ENCODE peak calls at places on chromosome 2, in seven cellular contexts. J is mucosa of descending colon, G is endothelial cell, D is sigmoid colon, R is GM13977, S is kidney, I is Caco-2. Z is an unnamed sample.

GRCh38 chr2:143717053-143717452 is 587.8 kb downstream of the ARHGAP15 start:
- DNase-seq in J (no peak), G (no peak), D (no peak), R (no peak), S (no peak), I (no peak), Z (no peak)

GRCh38 chr2:42040643-42041277 is 7.1 kb upstream of the PKDCC start:
- DNase-seq in J (no peak), G (no peak), D (no peak), R (no peak), S (no peak), I (no peak), Z (no peak)

GRCh38 chr2:95270541-95271081 is 3.6 kb upstream of the PROM2 start:
- DNase-seq in J (peak), G (no peak), D (no peak), R (no peak), S (peak), I (no peak), Z (no peak)

GRCh38 chr2:201126308-201127127 is 10.6 kb downstream of the CFLAR start:
- DNase-seq in J (no peak), G (no peak), D (no peak), R (no peak), S (no peak), I (peak), Z (no peak)

GRCh38 chr2:104118889-104119288 is 735.0 kb upstream of the POU3F3 start:
- DNase-seq in J (no peak), G (no peak), D (no peak), R (no peak), S (no peak), I (no peak), Z (no peak)

GRCh38 chr2:239223029-239223329 is 177.8 kb downstream of the HDAC4 start:
- DNase-seq in J (no peak), G (no peak), D (no peak), R (no peak), S (no peak), I (no peak), Z (no peak)

GRCh38 chr2:238130696-238131628 is 7.5 kb upstream of the KLHL30 start:
- DNase-seq in J (peak), G (no peak), D (no peak), R (no peak), S (peak), I (no peak), Z (no peak)

GRCh38 chr2:65835106-65835505 is 402.7 kb upstream of the SPRED2 start:
- DNase-seq in J (no peak), G (no peak), D (no peak), R (no peak), S (no peak), I (no peak), Z (no peak)

GRCh38 chr2:424306-425172 is 136.6 kb upstream of the ALKAL2 start:
- DNase-seq in J (no peak), G (no peak), D (no peak), R (no peak), S (no peak), I (no peak), Z (no peak)

GRCh38 chr2:73749314-73749713 is 12.2 kb upstream of the TPRKB start:
- DNase-seq in J (no peak), G (no peak), D (no peak), R (no peak), S (no peak), I (no peak), Z (no peak)

GRCh38 chr2:191593622-191594416 is 84.1 kb upstream of the NABP1 start:
- DNase-seq in J (no peak), G (no peak), D (no peak), R (no peak), S (no peak), I (no peak), Z (no peak)

GRCh38 chr2:226573158-226573557 is 226.5 kb downstream of the IRS1 start:
- DNase-seq in J (no peak), G (no peak), D (no peak), R (no peak), S (no peak), I (no peak), Z (no peak)

GRCh38 chr2:146412625-146413024 is 1432.2 kb upstream of the ACVR2A start:
- DNase-seq in J (no peak), G (no peak), D (no peak), R (no peak), S (no peak), I (peak), Z (no peak)

GRCh38 chr2:96951125-96951654 is 35.2 kb downstream of the FAM178B start:
- DNase-seq in J (peak), G (peak), D (peak), R (peak), S (peak), I (peak), Z (peak)

GRCh38 chr2:75503048-75503607 is 57.6 kb downstream of the EVA1A start:
- DNase-seq in J (no peak), G (peak), D (no peak), R (no peak), S (no peak), I (no peak), Z (no peak)

GRCh38 chr2:159613515-159614336 is 2.6 kb downstream of the BAZ2B start:
- DNase-seq in J (no peak), G (no peak), D (no peak), R (no peak), S (no peak), I (no peak), Z (no peak)

GRCh38 chr2:76867854-76868253 is 654.3 kb downstream of the LRRTM4 start:
- DNase-seq in J (no peak), G (peak), D (no peak), R (no peak), S (no peak), I (no peak), Z (no peak)

GRCh38 chr2:46179037-46179621 is 118.1 kb upstream of the EPAS1 start:
- DNase-seq in J (no peak), G (no peak), D (peak), R (peak), S (peak), I (no peak), Z (peak)

GRCh38 chr2:191617589-191617988 is 60.3 kb upstream of the NABP1 start:
- DNase-seq in J (no peak), G (no peak), D (no peak), R (peak), S (no peak), I (no peak), Z (no peak)

GRCh38 chr2:23327897-23328296 is 57.1 kb upstream of the KLHL29 start:
- DNase-seq in J (no peak), G (no peak), D (no peak), R (no peak), S (no peak), I (no peak), Z (no peak)

GRCh38 chr2:206457188-206457634 is 13.9 kb downstream of the ADAM23 start:
- DNase-seq in J (no peak), G (no peak), D (no peak), R (no peak), S (no peak), I (no peak), Z (no peak)

GRCh38 chr2:158179660-158180059 is 78.0 kb downstream of the UPP2 start:
- DNase-seq in J (no peak), G (no peak), D (no peak), R (no peak), S (no peak), I (no peak), Z (no peak)

GRCh38 chr2:204187513-204188088 is 251.0 kb downstream of the ICOS start:
- DNase-seq in J (no peak), G (no peak), D (no peak), R (no peak), S (no peak), I (peak), Z (no peak)

GRCh38 chr2:46845542-46846453 is 69.8 kb downstream of the MCFD2 start:
- DNase-seq in J (no peak), G (no peak), D (peak), R (no peak), S (peak), I (no peak), Z (no peak)

GRCh38 chr2:31812051-31812798 is 198.6 kb downstream of the MEMO1 start:
- DNase-seq in J (no peak), G (no peak), D (no peak), R (peak), S (no peak), I (peak), Z (no peak)

GRCh38 chr2:127654838-127655175 is 8.9 kb downstream of the GPR17 start:
- DNase-seq in J (no peak), G (no peak), D (peak), R (no peak), S (peak), I (no peak), Z (no peak)

GRCh38 chr2:15941970-15942710 is 1.8 kb downstream of the MYCN start:
- DNase-seq in J (peak), G (peak), D (no peak), R (peak), S (peak), I (peak), Z (peak)

GRCh38 chr2:6914829-6915228 is 2.4 kb upstream of the RNF144A start:
- DNase-seq in J (no peak), G (no peak), D (no peak), R (no peak), S (no peak), I (no peak), Z (no peak)

GRCh38 chr2:24720310-24720709 is 72.9 kb downstream of the PTRHD1 start:
- DNase-seq in J (no peak), G (no peak), D (no peak), R (peak), S (no peak), I (no peak), Z (no peak)

DNA sequence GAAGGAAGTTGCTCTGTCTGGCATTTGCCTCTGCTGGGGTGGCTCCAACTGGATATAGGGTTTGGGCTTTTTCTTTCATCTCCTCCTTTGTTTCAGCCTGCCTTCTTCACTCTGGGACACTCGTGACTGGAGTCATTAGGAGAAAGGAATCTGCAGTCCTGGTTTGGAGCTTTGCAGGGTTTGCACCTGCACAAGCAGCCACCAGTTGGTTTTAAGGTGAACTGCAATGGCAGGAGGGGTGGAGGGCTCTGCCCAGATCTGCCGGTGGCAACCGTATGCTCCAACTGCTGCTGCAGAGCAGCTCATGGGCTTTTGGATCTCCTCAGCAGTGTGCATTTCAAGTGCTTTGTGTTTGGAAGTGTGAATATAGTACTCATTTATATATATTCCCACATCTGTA is 131.3 kb upstream of the MGAT5 start:
- DNase-seq in J (no peak), G (no peak), D (no peak), R (no peak), S (no peak), I (peak), Z (no peak)
- TF ChIP-seq CTCF in J (no peak), G (no peak), D (no peak), R (no peak), S (no peak), I (no peak), Z (no peak)

GRCh38 chr2:216327447-216327846 is 44.8 kb downstream of the MARCHF4 start:
- DNase-seq in J (no peak), G (no peak), D (no peak), R (no peak), S (no peak), I (no peak), Z (no peak)
- TF ChIP-seq CTCF in J (no peak), G (no peak), D (no peak), R (no peak), S (no peak), I (no peak), Z (no peak)

GRCh38 chr2:44916291-44916690 is 25.2 kb upstream of the SIX3 start:
- DNase-seq in J (no peak), G (no peak), D (no peak), R (no peak), S (no peak), I (no peak), Z (no peak)

GRCh38 chr2:44922776-44923175 is 18.7 kb upstream of the SIX3 start:
- DNase-seq in J (no peak), G (no peak), D (no peak), R (no peak), S (no peak), I (no peak), Z (no peak)

GRCh38 chr2:44925561-44926087 is 15.9 kb upstream of the SIX3 start:
- DNase-seq in J (no peak), G (no peak), D (no peak), R (no peak), S (no peak), I (no peak), Z (no peak)

GRCh38 chr2:44918095-44918775 is 23.3 kb upstream of the SIX3 start:
- DNase-seq in J (no peak), G (no peak), D (no peak), R (no peak), S (no peak), I (no peak), Z (no peak)

DNA sequence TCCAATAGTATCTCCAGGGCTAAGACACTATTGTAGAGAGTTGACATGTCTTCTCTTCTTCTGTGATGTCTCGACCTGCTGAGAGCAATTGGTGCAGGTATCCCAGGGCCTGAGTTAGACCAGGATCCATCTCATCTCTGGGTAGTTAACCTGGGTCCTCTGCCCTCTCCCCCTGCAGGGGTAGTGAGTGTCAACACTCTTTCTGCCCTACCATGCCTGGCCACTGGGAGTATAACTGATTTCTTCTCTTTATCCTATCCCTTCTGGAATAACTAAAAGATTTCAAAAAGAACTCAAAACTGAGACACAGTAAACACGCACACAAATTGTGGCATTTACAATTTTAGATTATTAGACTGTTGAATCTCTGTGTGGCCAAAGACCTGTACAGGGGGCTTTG is 20.8 kb upstream of the SIX3 start:
- DNase-seq in J (no peak), G (no peak), D (no peak), R (no peak), S (no peak), I (no peak), Z (no peak)
- TF ChIP-seq CTCF in J (no peak), G (peak), D (no peak), R (no peak), S (no peak), I (peak), Z (no peak)

GRCh38 chr2:231036578-231037106 is 681 bp upstream of the C2orf72 start:
- DNase-seq in J (no peak), G (no peak), D (no peak), R (no peak), S (no peak), I (no peak), Z (no peak)

GRCh38 chr2:231039294-231039664 is 2.0 kb downstream of the C2orf72 start:
- DNase-seq in J (no peak), G (no peak), D (no peak), R (no peak), S (no peak), I (no peak), Z (no peak)

GRCh38 chr2:231038483-231039293 is 1.4 kb downstream of the C2orf72 start:
- DNase-seq in J (no peak), G (no peak), D (no peak), R (no peak), S (no peak), I (no peak), Z (no peak)

GRCh38 chr2:231037202-231037730 is at the start of gene C2orf72:
- DNase-seq in J (peak), G (peak), D (no peak), R (peak), S (no peak), I (peak), Z (peak)

GRCh38 chr2:231037731-231038482 is 584 bp downstream of the C2orf72 start:
- DNase-seq in J (peak), G (peak), D (no peak), R (peak), S (no peak), I (peak), Z (peak)
- TF ChIP-seq CTCF in J (no peak), G (no peak), D (no peak), R (peak), S (no peak), I (no peak), Z (no peak)

DNA sequence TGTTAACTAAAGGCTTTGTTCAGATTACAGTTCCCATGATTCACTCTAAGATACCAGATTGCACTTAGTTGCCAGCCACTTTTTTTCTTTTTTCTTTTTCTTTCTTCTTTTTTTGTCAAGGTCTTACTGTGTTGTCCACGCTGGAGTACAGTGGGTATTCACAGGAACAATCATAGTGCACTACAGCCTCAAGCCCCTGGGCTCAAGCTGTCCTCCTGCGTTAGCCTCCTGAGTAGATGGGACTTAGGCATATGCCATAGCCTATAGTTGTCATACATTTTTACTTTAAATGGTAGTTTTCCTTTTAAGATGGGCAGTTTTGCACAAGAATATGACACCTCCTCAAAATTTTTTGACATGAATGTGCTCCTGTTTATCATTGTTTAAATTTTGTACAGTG is 2.1 kb downstream of the UGP2 start:
- DNase-seq in J (no peak), G (no peak), D (no peak), R (no peak), S (no peak), I (no peak), Z (no peak)
- TF ChIP-seq CTCF in J (no peak), G (no peak), D (no peak), R (no peak), S (no peak), I (no peak), Z (no peak)

GRCh38 chr2:217909156-217909820 is 93.5 kb downstream of the TNS1 start:
- DNase-seq in J (no peak), G (no peak), D (no peak), R (no peak), S (no peak), I (no peak), Z (no peak)
- TF ChIP-seq CTCF in J (no peak), G (no peak), D (no peak), R (no peak), S (no peak), I (peak), Z (no peak)

GRCh38 chr2:109666466-109666865 is 52.3 kb downstream of the SOWAHC start:
- DNase-seq in J (no peak), G (no peak), D (no peak), R (no peak), S (no peak), I (no peak), Z (no peak)

GRCh38 chr2:109660046-109660860 is 46.1 kb downstream of the SOWAHC start:
- DNase-seq in J (no peak), G (no peak), D (no peak), R (no peak), S (no peak), I (peak), Z (no peak)

GRCh38 chr2:109659356-109660045 is 45.3 kb downstream of the SOWAHC start:
- DNase-seq in J (no peak), G (no peak), D (no peak), R (no peak), S (no peak), I (no peak), Z (no peak)

GRCh38 chr2:109663721-109664120 is 49.6 kb downstream of the SOWAHC start:
- DNase-seq in J (no peak), G (no peak), D (peak), R (no peak), S (peak), I (no peak), Z (no peak)

DNA sequence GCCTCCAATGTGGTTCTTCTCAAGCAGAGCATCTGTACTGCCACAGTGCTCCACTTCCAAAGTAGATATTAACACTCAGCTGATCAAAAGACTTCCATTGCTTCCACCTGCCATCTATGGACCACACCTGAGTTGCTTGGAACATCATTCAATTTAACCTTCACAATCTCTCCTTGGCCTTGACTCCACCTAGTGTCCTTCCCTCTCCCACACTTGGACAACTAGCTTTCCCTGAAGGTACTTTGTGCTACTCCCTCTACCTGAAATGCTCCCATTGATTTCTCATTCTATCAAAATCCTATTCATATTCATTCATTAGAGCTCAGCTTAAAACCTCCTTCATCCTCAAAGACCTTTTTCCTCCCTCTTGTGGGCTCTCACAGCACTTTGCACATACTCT is 48.7 kb downstream of the SOWAHC start:
- DNase-seq in J (no peak), G (no peak), D (no peak), R (no peak), S (no peak), I (peak), Z (no peak)
- TF ChIP-seq CTCF in J (no peak), G (no peak), D (no peak), R (peak), S (peak), I (peak), Z (no peak)

DNA sequence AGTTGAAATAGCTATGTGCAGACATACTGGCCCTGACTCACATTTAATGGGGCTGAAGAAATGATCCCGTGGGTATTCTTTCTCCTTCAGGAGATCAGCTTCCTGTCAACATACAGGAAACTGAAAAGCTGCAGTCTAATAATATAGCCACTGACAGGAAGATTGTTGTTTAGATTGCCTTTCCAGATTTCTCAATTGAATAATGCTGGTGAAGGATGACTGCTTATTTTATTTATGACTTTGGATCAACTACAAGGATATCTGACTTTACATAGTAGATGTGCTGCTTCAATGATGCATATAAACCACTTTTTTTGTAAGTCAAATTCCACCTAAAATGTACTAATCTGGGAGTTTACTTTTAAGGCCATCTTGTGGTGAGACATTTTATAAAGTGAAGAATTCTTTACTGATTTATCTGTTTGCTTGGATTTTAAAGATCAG is 93.4 kb upstream of the MAP4K3 start:
- DNase-seq in J (no peak), G (no peak), D (no peak), R (no peak), S (no peak), I (no peak), Z (no peak)
- TF ChIP-seq CTCF in J (no peak), G (no peak), D (no peak), R (no peak), S (no peak), I (no peak), Z (no peak)

GRCh38 chr2:150080115-150080514 is 407.4 kb downstream of the RND3 start:
- DNase-seq in J (no peak), G (no peak), D (no peak), R (no peak), S (no peak), I (no peak), Z (no peak)

GRCh38 chr2:150076281-150076680 is 411.2 kb downstream of the RND3 start:
- DNase-seq in J (no peak), G (no peak), D (no peak), R (no peak), S (no peak), I (no peak), Z (no peak)

DNA sequence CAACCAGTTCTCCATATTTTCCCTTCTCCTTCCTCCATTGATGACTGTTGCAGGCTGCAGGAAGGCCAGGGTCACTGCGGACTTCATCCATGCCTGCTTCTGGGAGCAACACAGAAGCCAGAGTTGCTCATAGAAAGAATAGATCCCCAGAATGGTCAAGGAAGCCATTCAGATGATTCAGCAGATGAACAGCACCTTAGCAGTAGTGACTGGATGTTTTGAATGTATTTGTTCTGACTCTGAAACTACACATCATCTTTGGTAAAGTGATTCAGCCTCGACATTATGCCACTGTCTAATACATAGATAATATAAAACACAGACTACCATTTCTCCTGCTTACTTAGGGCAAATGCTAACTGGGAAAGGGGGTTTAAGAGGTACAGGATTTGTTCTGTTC is 411.6 kb downstream of the RND3 start:
- DNase-seq in J (no peak), G (no peak), D (no peak), R (no peak), S (no peak), I (no peak), Z (no peak)
- TF ChIP-seq CTCF in J (no peak), G (no peak), D (no peak), R (no peak), S (no peak), I (no peak), Z (no peak)

Z was measured in nephron progenitor cell.